ENCODE peak calls at places on chromosomes 4 and X, in eight cellular contexts. M is epithelial cell of esophagus; D is lung; P is IMR-90; G is RPMI8226; X is activated T-cell treated with anti-CD3 and anti-CD28 coated beads, Interleukin-2, amount 50 U/mL, for 24 hours; V is DMS153; K is GM06990. L is an unnamed sample.

GRCh38 chr4:13137400-13137799 is 346.7 kb downstream of the RAB28 start:
- DNase-seq in M (no peak), D (no peak), P (no peak), G (no peak), X (no peak), V (no peak), K (no peak), L (no peak)

GRCh38 chrX:22171287-22172060 is 101.2 kb upstream of the CBLL2 start:
- DNase-seq in M (peak), D (no peak), P (no peak), G (no peak), X (no peak), V (no peak), K (no peak), L (no peak)

GRCh38 chr4:138734746-138735145 is 280.8 kb upstream of the NOCT start:
- DNase-seq in M (peak), D (no peak), P (peak), G (no peak), X (no peak), V (no peak), K (no peak), L (no peak)

GRCh38 chr4:159366966-159367365 is 264.1 kb downstream of the RAPGEF2 start:
- DNase-seq in M (peak), D (no peak), P (no peak), G (no peak), X (no peak), V (no peak), K (no peak), L (no peak)

GRCh38 chrX:22135171-22135711 is 103.1 kb downstream of the PHEX start:
- DNase-seq in M (peak), D (no peak), P (peak), G (peak), X (no peak), V (peak), K (no peak), L (peak)

GRCh38 chr4:114780205-114780604 is 181.6 kb downstream of the UGT8 start:
- DNase-seq in M (peak), D (no peak), P (peak), G (peak), X (no peak), V (peak), K (no peak), L (no peak)

GRCh38 chrX:80755174-80755573 is 54.5 kb downstream of the BRWD3 start:
- DNase-seq in M (no peak), D (no peak), P (no peak), G (no peak), X (no peak), V (no peak), K (no peak), L (no peak)

GRCh38 chrX:40201486-40201885 is 103.7 kb upstream of the BCOR start:
- DNase-seq in M (no peak), D (no peak), P (no peak), G (no peak), X (no peak), V (no peak), K (peak), L (no peak)

GRCh38 chrX:40476958-40477357 is 103.8 kb upstream of the ATP6AP2 start:
- DNase-seq in M (no peak), D (no peak), P (no peak), G (no peak), X (no peak), V (no peak), K (no peak), L (no peak)